ENCODE peak calls at places on chromosomes 2 and 18, in eight cellular contexts. K is lung, J is MM.1S, M is aorta, V is H9, N is AG04450, R is RWPE1, E is PC-3. C is an unnamed sample.

GRCh38 chr18:23838801-23839366 is 149.6 kb downstream of the LAMA3 start:
- DNase-seq in K (no peak), J (no peak), M (no peak), V (no peak), N (no peak), R (peak; percentile 59), E (peak; percentile 53), C (peak; percentile 93)

GRCh38 chr2:96140941-96141623 is 2.8 kb upstream of the ASTL start:
- DNase-seq in K (no peak), J (no peak), M (peak; percentile 23), V (no peak), N (no peak), R (no peak), E (no peak), C (no peak)

GRCh38 chr2:237264480-237265219 is 149.3 kb downstream of the COL6A3 start:
- DNase-seq in K (no peak), J (no peak), M (peak; percentile 65), V (no peak), N (no peak), R (no peak), E (peak; percentile 89), C (no peak)

GRCh38 chr2:40087927-40088326 is 308.9 kb upstream of the THUMPD2 start:
- DNase-seq in K (no peak), J (no peak), M (no peak), V (no peak), N (no peak), R (no peak), E (no peak), C (no peak)

GRCh38 chr18:41096504-41096903 is 858.5 kb upstream of the PIK3C3 start:
- DNase-seq in K (no peak), J (peak; percentile 35), M (no peak), V (no peak), N (no peak), R (no peak), E (peak; percentile 37), C (peak; percentile 52)

GRCh38 chr18:730692-731091 is 18.3 kb upstream of the ENOSF1 start:
- DNase-seq in K (no peak), J (no peak), M (no peak), V (no peak), N (no peak), R (no peak), E (no peak), C (no peak)

GRCh38 chr2:199602271-199602895 is 144.6 kb upstream of the SATB2 start:
- DNase-seq in K (no peak), J (no peak), M (no peak), V (peak; percentile 62), N (no peak), R (no peak), E (peak; percentile 13), C (no peak)

GRCh38 chr18:69689081-69689759 is 258.5 kb downstream of the CD226 start:
- DNase-seq in K (no peak), J (no peak), M (no peak), V (no peak), N (no peak), R (no peak), E (no peak), C (no peak)

GRCh38 chr18:11305507-11305906 is 156.1 kb upstream of the PIEZO2 start:
- DNase-seq in K (no peak), J (no peak), M (no peak), V (no peak), N (no peak), R (no peak), E (no peak), C (no peak)

GRCh38 chr2:12061317-12061716 is 314.9 kb downstream of the LPIN1 start:
- DNase-seq in K (no peak), J (no peak), M (no peak), V (no peak), N (no peak), R (no peak), E (no peak), C (no peak)

GRCh38 chr2:156748238-156748637 is 312.1 kb downstream of the GPD2 start:
- DNase-seq in K (no peak), J (no peak), M (no peak), V (no peak), N (no peak), R (no peak), E (no peak), C (no peak)

GRCh38 chr2:149559341-149560068 is 28.1 kb downstream of the MMADHC start:
- DNase-seq in K (no peak), J (no peak), M (no peak), V (peak; percentile 38), N (no peak), R (no peak), E (no peak), C (no peak)

GRCh38 chr2:191797937-191798873 is 48.7 kb downstream of the CAVIN2 start:
- DNase-seq in K (no peak), J (no peak), M (no peak), V (no peak), N (no peak), R (no peak), E (no peak), C (no peak)

GRCh38 chr18:67600181-67600631 is 83.7 kb upstream of the DSEL start:
- DNase-seq in K (no peak), J (no peak), M (no peak), V (no peak), N (peak; percentile 52), R (peak; percentile 23), E (peak; percentile 70), C (peak; percentile 64)

GRCh38 chr18:67600781-67601180 is 84.3 kb upstream of the DSEL start:
- DNase-seq in K (no peak), J (no peak), M (no peak), V (no peak), N (no peak), R (no peak), E (no peak), C (no peak)

GRCh38 chr18:67597759-67598158 is 81.2 kb upstream of the DSEL start:
- DNase-seq in K (no peak), J (no peak), M (no peak), V (no peak), N (no peak), R (no peak), E (peak; percentile 67), C (peak; percentile 20)

GRCh38 chr18:67596003-67596402 is 79.5 kb upstream of the DSEL start:
- DNase-seq in K (no peak), J (no peak), M (no peak), V (no peak), N (no peak), R (no peak), E (no peak), C (no peak)

DNA sequence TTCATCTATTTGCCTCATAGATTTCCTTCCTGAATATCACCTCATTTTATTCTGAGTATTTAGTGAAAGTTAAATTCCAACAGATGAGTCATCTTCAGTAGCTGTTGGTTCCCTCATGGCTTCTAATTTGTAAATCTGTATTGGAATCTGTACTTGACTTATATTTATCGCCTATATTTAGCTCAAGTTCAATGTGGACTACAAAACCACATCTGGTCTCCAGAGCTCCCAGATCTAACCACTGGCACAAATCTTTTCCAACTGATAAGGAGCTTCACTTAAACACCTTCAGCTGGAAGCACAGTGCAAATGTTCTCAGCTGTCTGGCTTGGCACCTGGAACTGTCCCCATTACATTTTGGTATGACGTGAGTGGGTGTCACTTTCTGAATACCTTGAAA is 82.8 kb upstream of the DSEL start:
- DNase-seq in K (no peak), J (no peak), M (no peak), V (no peak), N (peak; percentile 18), R (peak; percentile 11), E (peak; percentile 35), C (peak; percentile 40)
- H3K27ac ChIP-seq in K (no peak overlapping the region), J (no peak overlapping the region), M (no peak overlapping the region), V (no peak overlapping the region), N (peak overlapping the region; percentile 31), R (no peak overlapping the region), E (no peak overlapping the region), C (no peak overlapping the region)

GRCh38 chr2:15243762-15244161 is 317.4 kb downstream of the NBAS start:
- DNase-seq in K (no peak), J (no peak), M (no peak), V (no peak), N (no peak), R (peak; percentile 27), E (peak; percentile 55), C (peak; percentile 45)
- H3K27ac ChIP-seq in K (no peak overlapping the region), J (no peak overlapping the region), M (no peak overlapping the region), V (no peak overlapping the region), N (no peak overlapping the region), R (no peak overlapping the region), E (no peak overlapping the region), C (no peak overlapping the region)

GRCh38 chr18:39946623-39947061 is 2008.4 kb upstream of the PIK3C3 start:
- DNase-seq in K (peak; percentile 33), J (peak; percentile 85), M (no peak), V (peak; percentile 34), N (peak; percentile 15), R (peak; percentile 70), E (peak; percentile 81), C (peak; percentile 97)

GRCh38 chr18:39952816-39953215 is 2002.2 kb upstream of the PIK3C3 start:
- DNase-seq in K (no peak), J (peak; percentile 70), M (no peak), V (no peak), N (no peak), R (no peak), E (no peak), C (no peak)

DNA sequence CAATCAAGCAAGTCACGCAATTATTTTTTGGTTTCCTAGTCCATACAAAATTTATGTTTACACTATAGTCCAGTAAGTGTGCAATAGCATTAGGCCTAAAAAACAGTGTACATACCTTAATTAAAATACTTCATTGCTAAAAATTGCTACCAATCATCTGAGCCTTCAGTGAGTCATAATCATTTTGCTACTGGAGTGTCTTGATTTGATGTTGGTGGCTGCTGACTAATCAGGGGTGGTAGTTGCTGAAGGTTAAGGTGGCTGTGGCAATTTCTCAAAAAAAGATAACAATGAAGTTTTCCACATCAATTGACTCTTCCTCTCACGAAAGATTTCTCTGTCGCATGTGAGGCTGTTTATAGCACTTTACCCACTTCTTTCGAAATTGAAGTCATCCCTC is 2003.7 kb upstream of the PIK3C3 start:
- DNase-seq in K (no peak), J (no peak), M (no peak), V (no peak), N (no peak), R (no peak), E (peak; percentile 14), C (no peak)
- H3K27ac ChIP-seq in K (no peak overlapping the region), J (no peak overlapping the region), M (no peak overlapping the region), V (no peak overlapping the region), N (no peak overlapping the region), R (no peak overlapping the region), E (peak overlapping the region; percentile 20), C (no peak overlapping the region)

GRCh38 chr2:233226511-233227031 is 24.9 kb upstream of the ATG16L1 start:
- DNase-seq in K (no peak), J (no peak), M (no peak), V (no peak), N (no peak), R (no peak), E (no peak), C (no peak)

GRCh38 chr2:233223059-233223894 is 28.2 kb upstream of the ATG16L1 start:
- DNase-seq in K (no peak), J (peak; percentile 20), M (no peak), V (no peak), N (no peak), R (no peak), E (no peak), C (no peak)

GRCh38 chr2:233228414-233228813 is 23.1 kb upstream of the ATG16L1 start:
- DNase-seq in K (no peak), J (no peak), M (no peak), V (no peak), N (no peak), R (no peak), E (no peak), C (no peak)

GRCh38 chr2:233227579-233227978 is 23.9 kb upstream of the ATG16L1 start:
- DNase-seq in K (no peak), J (no peak), M (no peak), V (no peak), N (no peak), R (no peak), E (no peak), C (no peak)

GRCh38 chr2:233225230-233226068 is 26.0 kb upstream of the ATG16L1 start:
- DNase-seq in K (no peak), J (no peak), M (no peak), V (no peak), N (no peak), R (no peak), E (no peak), C (no peak)
- H3K27ac ChIP-seq in K (no peak overlapping the region), J (no peak overlapping the region), M (no peak overlapping the region), V (no peak overlapping the region), N (no peak overlapping the region), R (no peak overlapping the region), E (no peak overlapping the region), C (no peak overlapping the region)

C was measured in foreskin keratinocyte.